ENCODE peak calls at places on chromosomes 3 and 15, in ten cellular contexts. Y, T, N, X, Q, M, B, C, G and I are unnamed samples.

GRCh38 chr3:36969540-36970432 is 23.1 kb downstream of the EPM2AIP1 start:
- DNase-seq in T (peak), M (peak), X (no peak), B (peak), C (peak), G (peak), N (no peak), Y (no peak), Q (no peak), I (no peak)

GRCh38 chr3:184737641-184738518 is 26.0 kb upstream of the MAGEF1 start:
- DNase-seq in B (peak), T (no peak), G (peak), Q (no peak), M (no peak), N (no peak), C (no peak), X (no peak), Y (no peak), I (no peak)

GRCh38 chr3:63964287-63965073 is 52.3 kb upstream of the SCAANT1 start:
- DNase-seq in Y (no peak), M (no peak), B (no peak), C (no peak), T (no peak), N (no peak), Q (no peak), G (no peak), X (no peak), I (no peak)

GRCh38 chr15:47750030-47750739 is 32.9 kb downstream of the SEMA6D start:
- DNase-seq in X (no peak), Q (no peak), T (no peak), M (no peak), C (no peak), G (peak), N (no peak), B (peak), Y (no peak), I (no peak)

GRCh38 chr15:98914626-98915025 is 93.0 kb downstream of the PGPEP1L start:
- DNase-seq in Q (no peak), M (no peak), G (no peak), X (no peak), T (no peak), C (no peak), B (peak), Y (no peak), N (no peak), I (no peak)

GRCh38 chr3:196127308-196128040 is 45.6 kb upstream of the TFRC start:
- DNase-seq in G (peak), N (no peak), Q (peak), Y (no peak), M (no peak), T (no peak), B (no peak), C (no peak), X (peak), I (no peak)

GRCh38 chr3:49017646-49017977 is 768 bp downstream of the DALRD3 start:
- DNase-seq in C (no peak), Y (no peak), T (no peak), Q (no peak), M (no peak), X (peak), N (no peak), G (no peak), B (no peak), I (no peak)

GRCh38 chr3:133991637-133992036 is 38.1 kb downstream of the SLCO2A1 start:
- DNase-seq in B (peak), N (no peak), G (no peak), C (no peak), Y (no peak), M (no peak), X (no peak), T (no peak), Q (no peak), I (no peak)

GRCh38 chr3:36707623-36708409 is 56.5 kb downstream of the DCLK3 start:
- DNase-seq in X (no peak), N (no peak), T (no peak), M (no peak), Y (no peak), G (no peak), C (no peak), B (peak), Q (no peak), I (no peak)

GRCh38 chr3:25427155-25428002 is 684 bp upstream of the RARB start:
- DNase-seq in Y (no peak), T (no peak), M (no peak), X (no peak), G (peak), B (no peak), Q (no peak), N (no peak), C (no peak), I (no peak)

GRCh38 chr3:94862703-94863102 is 799.8 kb downstream of the NSUN3 start:
- DNase-seq in B (no peak), X (peak), C (peak), N (no peak), M (no peak), T (no peak), G (peak), Q (no peak), Y (no peak), I (no peak)

GRCh38 chr3:133644768-133645167 is 17.0 kb downstream of the TOPBP1 start:
- DNase-seq in T (no peak), Q (no peak), Y (no peak), M (no peak), C (no peak), G (peak), N (no peak), B (peak), X (no peak), I (no peak)

GRCh38 chr3:52800079-52800478 is 5.5 kb downstream of the ITIH3 start:
- DNase-seq in Y (no peak), N (no peak), X (no peak), Q (no peak), G (no peak), T (no peak), C (no peak), B (no peak), M (no peak), I (no peak)

GRCh38 chr15:91867581-91868026 is 14.1 kb downstream of the SLCO3A1 start:
- DNase-seq in Y (peak), N (no peak), Q (peak), M (no peak), T (no peak), B (peak), X (peak), G (peak), C (no peak), I (no peak)

GRCh38 chr3:191361456-191361855 is 31.1 kb upstream of the UTS2B start:
- DNase-seq in C (no peak), Y (no peak), B (no peak), Q (no peak), T (no peak), M (no peak), G (no peak), X (no peak), N (no peak), I (no peak)

GRCh38 chr3:49747792-49748480 is 24.2 kb upstream of the GMPPB start:
- DNase-seq in M (no peak), B (peak), Q (no peak), T (no peak), C (no peak), G (peak), N (no peak), Y (no peak), X (no peak), I (no peak)

GRCh38 chr15:36370051-36370734 is 209.2 kb upstream of the CDIN1 start:
- DNase-seq in X (no peak), M (no peak), Y (no peak), B (no peak), T (no peak), G (no peak), Q (no peak), C (no peak), N (no peak), I (no peak)

GRCh38 chr3:127718244-127718915 is 45.6 kb downstream of the ABTB1 start:
- DNase-seq in G (no peak), Y (no peak), T (no peak), N (no peak), B (no peak), C (no peak), Q (no peak), M (no peak), X (no peak), I (no peak)

GRCh38 chr3:71752911-71753715 is 542 bp upstream of the GPR27 start:
- DNase-seq in M (peak), Q (no peak), N (no peak), G (no peak), T (no peak), B (no peak), Y (no peak), C (no peak), X (no peak), I (no peak)
- TF ChIP-seq CTCF in M (no peak), Q (no peak), N (no peak), G (no peak), T (no peak), B (no peak), Y (no peak), C (no peak), X (no peak), I (no peak)

GRCh38 chr15:80585544-80586018 is 109.5 kb upstream of the ABHD17C start:
- DNase-seq in Q (no peak), Y (no peak), X (peak), M (no peak), B (no peak), C (no peak), G (no peak), N (no peak), T (no peak), I (no peak)
- TF ChIP-seq CTCF in Q (no peak), Y (no peak), X (no peak), M (no peak), B (no peak), C (no peak), G (no peak), N (no peak), T (no peak), I (no peak)

GRCh38 chr3:97889814-97890213 is 68.0 kb downstream of the CRYBG3 start:
- DNase-seq in Y (no peak), G (no peak), M (no peak), B (no peak), C (no peak), X (no peak), Q (no peak), N (no peak), T (no peak), I (no peak)
- TF ChIP-seq CTCF in Y (no peak), G (no peak), M (no peak), B (no peak), C (no peak), X (no peak), Q (no peak), N (no peak), T (no peak), I (no peak)

DNA sequence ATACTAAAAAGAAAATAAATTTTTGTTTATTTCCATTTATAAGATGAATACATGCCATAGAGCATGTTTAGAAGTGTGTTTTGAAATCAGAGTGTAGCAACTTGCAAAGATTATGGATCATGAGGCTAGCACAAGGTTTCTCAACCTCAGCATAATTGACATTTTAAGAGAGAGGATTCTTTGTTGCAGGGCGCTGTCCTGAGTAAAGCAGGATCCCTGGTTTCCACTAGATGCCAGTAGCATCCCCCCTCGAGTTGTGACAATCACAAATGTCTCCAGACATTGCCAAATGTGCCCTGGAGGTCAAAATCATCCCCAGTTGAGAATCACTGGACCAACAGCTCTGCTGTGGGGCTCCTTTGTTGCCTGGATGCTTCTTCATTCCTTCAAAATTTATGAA is 128.5 kb upstream of the RBMS3 start:
- DNase-seq in G (no peak), Y (no peak), Q (no peak), T (no peak), C (no peak), N (no peak), B (no peak), X (no peak), M (no peak), I (no peak)
- TF ChIP-seq CTCF in G (no peak), Y (no peak), Q (no peak), T (no peak), C (no peak), N (no peak), B (peak), X (no peak), M (no peak), I (no peak)

GRCh38 chr15:67049351-67050044 is 15.9 kb upstream of the SMAD3 start:
- DNase-seq in X (peak), B (peak), N (no peak), G (peak), T (no peak), M (no peak), C (no peak), Q (no peak), Y (no peak), I (no peak)
- TF ChIP-seq CTCF in X (no peak), B (no peak), N (no peak), G (no peak), T (no peak), M (no peak), C (no peak), Q (no peak), Y (no peak), I (no peak)

GRCh38 chr3:57112206-57112605 is 51.7 kb downstream of the SPATA12 start:
- DNase-seq in B (no peak), Q (no peak), Y (no peak), C (peak), M (peak), X (no peak), T (no peak), N (no peak), G (no peak), I (no peak)
- TF ChIP-seq CTCF in B (peak), Q (no peak), Y (no peak), C (peak), M (peak), X (no peak), T (peak), N (no peak), G (no peak), I (peak)